ENCODE peak calls at places on chromosome 18, in four cellular contexts. One of them, this sample, is unnamed.
A peak's percentile ranks its signal among the peaks of the same experiment; 100 is the strongest.

GRCh38 chr18:13026583-13027270 is 35.6 kb downstream of the CEP192 start:
- DNase-seq in GM23248: peak; percentile 7
- DNase-seq in stimulated activated CD4-positive, alpha-beta T cell treated with anti-CD3 and anti-CD28 coated beads, Interleukin-1b, Interleukin-23, amount 100 ng/mL, for 24 hours: no peak
- DNase-seq in T-helper 17 cell: no peak
- DNase-seq in this sample: peak; percentile 57

GRCh38 chr18:37565985-37566478 is 434 bp upstream of the CELF4 start:
- DNase-seq in stimulated activated CD4-positive, alpha-beta T cell treated with anti-CD3 and anti-CD28 coated beads, Interleukin-1b, Interleukin-23, amount 100 ng/mL, for 24 hours: no peak
- DNase-seq in GM23248: peak; percentile 68
- DNase-seq in T-helper 17 cell: no peak
- DNase-seq in this sample: peak; percentile 48

GRCh38 chr18:79630266-79631095 is 49.1 kb upstream of the CTDP1 start:
- DNase-seq in T-helper 17 cell: no peak
- DNase-seq in GM23248: no peak
- DNase-seq in stimulated activated CD4-positive, alpha-beta T cell treated with anti-CD3 and anti-CD28 coated beads, Interleukin-1b, Interleukin-23, amount 100 ng/mL, for 24 hours: no peak
- DNase-seq in this sample: peak; percentile 58

GRCh38 chr18:9760641-9761040 is 52.5 kb downstream of the RAB31 start:
- DNase-seq in stimulated activated CD4-positive, alpha-beta T cell treated with anti-CD3 and anti-CD28 coated beads, Interleukin-1b, Interleukin-23, amount 100 ng/mL, for 24 hours: no peak
- DNase-seq in T-helper 17 cell: no peak
- DNase-seq in GM23248: no peak
- DNase-seq in this sample: no peak

GRCh38 chr18:34121157-34121807 is 103.4 kb downstream of the NOL4 start:
- DNase-seq in T-helper 17 cell: no peak
- DNase-seq in GM23248: peak; percentile 23
- DNase-seq in stimulated activated CD4-positive, alpha-beta T cell treated with anti-CD3 and anti-CD28 coated beads, Interleukin-1b, Interleukin-23, amount 100 ng/mL, for 24 hours: no peak
- DNase-seq in this sample: no peak

GRCh38 chr18:65435529-65435928 is 315.3 kb upstream of the CDH7 start:
- DNase-seq in GM23248: no peak
- DNase-seq in stimulated activated CD4-positive, alpha-beta T cell treated with anti-CD3 and anti-CD28 coated beads, Interleukin-1b, Interleukin-23, amount 100 ng/mL, for 24 hours: no peak
- DNase-seq in T-helper 17 cell: no peak
- DNase-seq in this sample: no peak

GRCh38 chr18:24658302-24658701 is 197.9 kb downstream of the HRH4 start:
- DNase-seq in T-helper 17 cell: no peak
- DNase-seq in GM23248: no peak
- DNase-seq in stimulated activated CD4-positive, alpha-beta T cell treated with anti-CD3 and anti-CD28 coated beads, Interleukin-1b, Interleukin-23, amount 100 ng/mL, for 24 hours: no peak
- DNase-seq in this sample: no peak

GRCh38 chr18:10878703-10879102 is 270.7 kb downstream of the PIEZO2 start:
- DNase-seq in GM23248: no peak
- DNase-seq in stimulated activated CD4-positive, alpha-beta T cell treated with anti-CD3 and anti-CD28 coated beads, Interleukin-1b, Interleukin-23, amount 100 ng/mL, for 24 hours: no peak
- DNase-seq in T-helper 17 cell: no peak
- DNase-seq in this sample: no peak

GRCh38 chr18:12405066-12405465 is 2.7 kb upstream of the PRELID3A start:
- DNase-seq in GM23248: peak; percentile 11
- DNase-seq in stimulated activated CD4-positive, alpha-beta T cell treated with anti-CD3 and anti-CD28 coated beads, Interleukin-1b, Interleukin-23, amount 100 ng/mL, for 24 hours: no peak
- DNase-seq in T-helper 17 cell: no peak
- DNase-seq in this sample: no peak

GRCh38 chr18:10476430-10476829 is 22.0 kb downstream of the APCDD1 start:
- DNase-seq in GM23248: peak; percentile 34
- DNase-seq in T-helper 17 cell: no peak
- DNase-seq in stimulated activated CD4-positive, alpha-beta T cell treated with anti-CD3 and anti-CD28 coated beads, Interleukin-1b, Interleukin-23, amount 100 ng/mL, for 24 hours: no peak
- DNase-seq in this sample: peak; percentile 89

GRCh38 chr18:49565656-49566055 is 3.8 kb downstream of the LIPG start:
- DNase-seq in T-helper 17 cell: no peak
- DNase-seq in stimulated activated CD4-positive, alpha-beta T cell treated with anti-CD3 and anti-CD28 coated beads, Interleukin-1b, Interleukin-23, amount 100 ng/mL, for 24 hours: no peak
- DNase-seq in GM23248: peak; percentile 65
- DNase-seq in this sample: peak; percentile 17

GRCh38 chr18:1983746-1984515 is 587.4 kb downstream of the METTL4 start:
- DNase-seq in GM23248: no peak
- DNase-seq in T-helper 17 cell: no peak
- DNase-seq in stimulated activated CD4-positive, alpha-beta T cell treated with anti-CD3 and anti-CD28 coated beads, Interleukin-1b, Interleukin-23, amount 100 ng/mL, for 24 hours: no peak
- DNase-seq in this sample: no peak

GRCh38 chr18:49561377-49562193 is at the start of gene LIPG:
- DNase-seq in T-helper 17 cell: no peak
- DNase-seq in stimulated activated CD4-positive, alpha-beta T cell treated with anti-CD3 and anti-CD28 coated beads, Interleukin-1b, Interleukin-23, amount 100 ng/mL, for 24 hours: peak; percentile 18
- DNase-seq in GM23248: peak; percentile 74
- DNase-seq in this sample: peak; percentile 59

GRCh38 chr18:70190529-70190928 is 15.0 kb downstream of the RTTN start:
- DNase-seq in stimulated activated CD4-positive, alpha-beta T cell treated with anti-CD3 and anti-CD28 coated beads, Interleukin-1b, Interleukin-23, amount 100 ng/mL, for 24 hours: no peak
- DNase-seq in T-helper 17 cell: no peak
- DNase-seq in GM23248: no peak
- DNase-seq in this sample: no peak

GRCh38 chr18:9516437-9517064 is 41.2 kb downstream of the RALBP1 start:
- DNase-seq in T-helper 17 cell: no peak
- DNase-seq in GM23248: peak; percentile 65
- DNase-seq in stimulated activated CD4-positive, alpha-beta T cell treated with anti-CD3 and anti-CD28 coated beads, Interleukin-1b, Interleukin-23, amount 100 ng/mL, for 24 hours: no peak
- DNase-seq in this sample: peak; percentile 59

GRCh38 chr18:2303517-2304238 is 267.6 kb downstream of the METTL4 start:
- DNase-seq in stimulated activated CD4-positive, alpha-beta T cell treated with anti-CD3 and anti-CD28 coated beads, Interleukin-1b, Interleukin-23, amount 100 ng/mL, for 24 hours: no peak
- DNase-seq in T-helper 17 cell: no peak
- DNase-seq in GM23248: peak; percentile 42
- DNase-seq in this sample: peak; percentile 84